ENCODE peak calls at places on chromosomes 1 and 21, in seven cellular contexts. H, R, B, W, Y, M and G are unnamed samples.

GRCh38 chr21:20999567-21000169 is 1.5 kb downstream of the NCAM2 start:
- DNase-seq in H (peak; percentile 51), M (peak; percentile 15), R (peak; percentile 9), W (peak; percentile 47), Y (peak; percentile 49), B (peak; percentile 49), G (peak; percentile 46)

GRCh38 chr1:62900566-62900965 is 116.6 kb downstream of the ATG4C start:
- DNase-seq in R (no peak), Y (no peak), B (no peak), W (no peak), H (no peak), M (no peak), G (no peak)

GRCh38 chr1:78095618-78096416 is 50.1 kb downstream of the GIPC2 start:
- DNase-seq in W (no peak), Y (no peak), B (peak; percentile 71), H (peak; percentile 69), R (no peak), M (no peak), G (peak; percentile 86)

GRCh38 chr1:112807117-112807516 is 92.0 kb upstream of the PPM1J start:
- DNase-seq in Y (no peak), M (no peak), H (no peak), B (no peak), W (peak; percentile 2), R (no peak), G (no peak)

GRCh38 chr1:150528196-150528595 is 12.6 kb downstream of the FALEC start:
- DNase-seq in H (peak; percentile 65), Y (no peak), M (no peak), B (peak; percentile 86), R (no peak), W (no peak), G (no peak)

GRCh38 chr1:155648207-155649147 is 38.5 kb downstream of the MSTO1 start:
- DNase-seq in Y (peak; percentile 42), M (peak; percentile 20), W (no peak), H (peak; percentile 98), B (peak; percentile 94), R (peak; percentile 83), G (peak; percentile 87)

GRCh38 chr1:190373705-190374336 is 103.8 kb downstream of the BRINP3 start:
- DNase-seq in R (peak; percentile 15), Y (peak; percentile 8), H (peak; percentile 3), B (peak; percentile 38), M (peak; percentile 43), W (no peak), G (peak; percentile 32)

GRCh38 chr1:36653850-36654249 is 171.1 kb upstream of the CSF3R start:
- DNase-seq in W (no peak), M (no peak), R (no peak), H (no peak), B (peak; percentile 3), Y (no peak), G (no peak)

GRCh38 chr1:117695796-117696505 is 90.1 kb downstream of the TENT5C start:
- DNase-seq in R (no peak), B (peak; percentile 96), M (no peak), H (peak; percentile 99), Y (no peak), W (no peak), G (peak; percentile 42)

GRCh38 chr1:161076410-161076809 is 6.7 kb upstream of the ARHGAP30 start:
- DNase-seq in M (no peak), B (no peak), H (no peak), W (no peak), Y (no peak), R (no peak), G (no peak)

GRCh38 chr1:85585845-85586244 is 5.3 kb downstream of the CCN1 start:
- DNase-seq in R (no peak), W (no peak), M (no peak), B (peak; percentile 86), H (peak; percentile 83), Y (no peak), G (no peak)

GRCh38 chr21:38813143-38813542 is 7.4 kb downstream of the ETS2 start:
- DNase-seq in B (no peak), Y (no peak), M (no peak), W (no peak), H (no peak), R (no peak), G (no peak)

GRCh38 chr1:9110669-9111356 is 18.1 kb downstream of the GPR157 start:
- DNase-seq in B (peak; percentile 87), R (peak; percentile 85), W (peak; percentile 83), Y (peak; percentile 76), M (peak; percentile 85), H (peak; percentile 83), G (peak; percentile 85)

GRCh38 chr1:192445849-192446489 is 129.2 kb downstream of the RGS21 start:
- DNase-seq in B (peak; percentile 60), R (peak; percentile 7), W (peak; percentile 31), M (peak; percentile 53), Y (peak; percentile 42), H (peak; percentile 54), G (peak; percentile 71)

GRCh38 chr1:37073752-37074151 is 39.4 kb upstream of the GRIK3 start:
- DNase-seq in M (no peak), Y (no peak), H (no peak), W (no peak), R (no peak), B (no peak), G (no peak)

GRCh38 chr1:41629571-41629970 is 145.1 kb upstream of the EDN2 start:
- DNase-seq in Y (no peak), R (no peak), H (peak; percentile 72), M (no peak), W (no peak), B (peak; percentile 85), G (no peak)

GRCh38 chr1:111737216-111738132 is 1.7 kb downstream of the INKA2 start:
- DNase-seq in B (no peak), H (peak; percentile 55), R (no peak), W (no peak), Y (no peak), M (peak; percentile 63), G (peak; percentile 14)

GRCh38 chr1:218613105-218613504 is 268.0 kb downstream of the TGFB2 start:
- DNase-seq in Y (no peak), B (no peak), W (no peak), M (no peak), H (no peak), R (no peak), G (no peak)

GRCh38 chr1:117821782-117822447 is 107.5 kb downstream of the GDAP2 start:
- DNase-seq in M (peak; percentile 67), W (no peak), R (peak; percentile 87), B (peak; percentile 99), Y (no peak), H (peak; percentile 94), G (peak; percentile 98)

GRCh38 chr1:165845569-165845968 is 18.2 kb downstream of the UCK2 start:
- DNase-seq in Y (no peak), W (no peak), R (no peak), B (no peak), H (no peak), M (no peak), G (no peak)
- H3K4me3 ChIP-seq in Y (no peak overlapping the region), W (no peak overlapping the region), R (no peak overlapping the region), B (no peak overlapping the region), H (no peak overlapping the region), M (no peak overlapping the region), G (no peak overlapping the region)

GRCh38 chr1:223133824-223134435 is 9.1 kb downstream of the TLR5 start:
- DNase-seq in Y (peak; percentile 84), W (peak; percentile 97), B (peak; percentile 78), R (peak; percentile 41), H (peak; percentile 80), M (peak; percentile 55), G (peak; percentile 79)
- H2AFZ ChIP-seq in Y (peak overlapping the region; percentile 66), W (no peak overlapping the region), B (peak overlapping the region; percentile 75), R (no peak overlapping the region), H (no peak overlapping the region), M (no peak overlapping the region), G (peak overlapping the region; percentile 61)

GRCh38 chr1:185499986-185500626 is 183.1 kb upstream of the IVNS1ABP start:
- DNase-seq in W (no peak), H (peak; percentile 89), B (peak; percentile 96), M (no peak), R (no peak), Y (no peak), G (peak; percentile 67)
- H3K4me3 ChIP-seq in W (no peak overlapping the region), H (no peak overlapping the region), B (no peak overlapping the region), M (no peak overlapping the region), R (no peak overlapping the region), Y (no peak overlapping the region), G (no peak overlapping the region)

DNA sequence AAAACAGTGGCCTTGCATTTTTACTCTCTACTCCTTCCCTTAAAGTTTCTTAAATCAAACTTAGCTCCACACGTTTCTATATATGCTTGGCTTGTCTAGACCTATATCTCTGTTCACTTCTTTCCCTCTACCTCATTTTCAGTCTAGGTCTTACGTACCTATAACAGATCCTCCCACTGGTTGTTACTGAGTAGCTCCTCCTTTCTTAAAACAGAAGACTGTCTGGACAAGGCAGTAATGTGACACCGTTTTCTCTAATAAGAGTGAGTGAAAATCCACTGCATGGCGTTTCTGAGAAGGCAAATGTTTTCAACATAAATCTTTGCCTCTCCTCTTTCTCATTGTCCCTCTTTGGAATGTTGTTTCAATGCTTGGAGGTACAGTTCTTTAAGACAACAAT is 211.7 kb upstream of the POGK start:
- DNase-seq in Y (no peak), B (no peak), R (no peak), H (no peak), W (no peak), M (no peak), G (no peak)
- H2AFZ ChIP-seq in Y (no peak overlapping the region), B (no peak overlapping the region), R (no peak overlapping the region), H (no peak overlapping the region), W (peak overlapping the region; percentile 43), M (no peak overlapping the region), G (no peak overlapping the region)

GRCh38 chr21:16589046-16589445 is 859.3 kb downstream of the USP25 start:
- DNase-seq in W (no peak), Y (no peak), M (no peak), H (no peak), B (no peak), R (no peak), G (no peak)
- H3K4me3 ChIP-seq in W (no peak overlapping the region), Y (no peak overlapping the region), M (no peak overlapping the region), H (no peak overlapping the region), B (no peak overlapping the region), R (no peak overlapping the region), G (no peak overlapping the region)

GRCh38 chr1:167695150-167695549 is 26.6 kb upstream of the MPZL1 start:
- DNase-seq in H (no peak), R (no peak), M (no peak), W (no peak), Y (no peak), B (no peak), G (no peak)

GRCh38 chr1:167695756-167696561 is 25.8 kb upstream of the MPZL1 start:
- DNase-seq in Y (no peak), W (no peak), M (no peak), H (no peak), B (no peak), R (no peak), G (no peak)

GRCh38 chr1:167697667-167698141 is 24.1 kb upstream of the MPZL1 start:
- DNase-seq in W (no peak), H (no peak), B (no peak), Y (no peak), R (no peak), M (no peak), G (no peak)

GRCh38 chr1:167701510-167701909 is 20.3 kb upstream of the MPZL1 start:
- DNase-seq in Y (no peak), B (no peak), H (no peak), M (no peak), W (no peak), R (no peak), G (no peak)

GRCh38 chr1:167698313-167698712 is 23.5 kb upstream of the MPZL1 start:
- DNase-seq in B (no peak), H (no peak), R (no peak), M (no peak), Y (no peak), W (no peak), G (no peak)
- H2AFZ ChIP-seq in B (peak overlapping the region; percentile 36), H (no peak overlapping the region), R (no peak overlapping the region), M (no peak overlapping the region), Y (no peak overlapping the region), W (no peak overlapping the region), G (no peak overlapping the region)